ENCODE peak calls at places on chromosomes 16 and 17, in five cellular contexts. Z, E, C, N and Y are unnamed samples.

GRCh38 chr17:72266099-72266852 is 145.5 kb downstream of the SOX9 start:
- DNase-seq in Z (no peak), E (no peak), C (peak; percentile 62), N (no peak), Y (no peak)

GRCh38 chr17:71208111-71208704 is 912.6 kb upstream of the SOX9 start:
- DNase-seq in Z (no peak), E (no peak), C (no peak), N (no peak), Y (no peak)

GRCh38 chr17:4068918-4069317 is 73.9 kb downstream of the ZZEF1 start:
- DNase-seq in Z (no peak), E (no peak), C (no peak), N (no peak), Y (no peak)

GRCh38 chr16:20383106-20384029 is 21.2 kb downstream of the PDILT start:
- DNase-seq in Z (peak; percentile 47), E (peak; percentile 86), C (peak; percentile 94), N (peak; percentile 31), Y (peak; percentile 40)

GRCh38 chr17:74536890-74537289 is 5.6 kb upstream of the CD300LB start:
- DNase-seq in Z (no peak), E (no peak), C (no peak), N (no peak), Y (no peak)

GRCh38 chr17:59893617-59894100 is 738 bp downstream of the RPS6KB1 start:
- DNase-seq in Z (no peak), E (peak; percentile 67), C (no peak), N (no peak), Y (no peak)

GRCh38 chr16:68664297-68664696 is 19.2 kb downstream of the CDH3 start:
- DNase-seq in Z (no peak), E (no peak), C (no peak), N (no peak), Y (no peak)

GRCh38 chr17:38916771-38917170 is 8.6 kb upstream of the LASP1NB start:
- DNase-seq in Z (no peak), E (no peak), C (no peak), N (no peak), Y (no peak)

GRCh38 chr16:31142109-31143035 is 6.8 kb upstream of the PRSS8 start:
- DNase-seq in Z (peak; percentile 99), E (peak; percentile 100), C (peak; percentile 100), N (peak; percentile 95), Y (peak; percentile 66)

GRCh38 chr16:56301391-56301850 is 110.1 kb downstream of the GNAO1 start:
- DNase-seq in Z (no peak), E (no peak), C (no peak), N (peak; percentile 41), Y (no peak)

GRCh38 chr16:2584742-2585650 is 47.2 kb downstream of the PDPK1 start:
- DNase-seq in Z (no peak), E (no peak), C (no peak), N (no peak), Y (no peak)

GRCh38 chr16:29983420-29984136 is 9.9 kb downstream of the TAOK2 start:
- DNase-seq in Z (no peak), E (no peak), C (no peak), N (no peak), Y (no peak)

DNA sequence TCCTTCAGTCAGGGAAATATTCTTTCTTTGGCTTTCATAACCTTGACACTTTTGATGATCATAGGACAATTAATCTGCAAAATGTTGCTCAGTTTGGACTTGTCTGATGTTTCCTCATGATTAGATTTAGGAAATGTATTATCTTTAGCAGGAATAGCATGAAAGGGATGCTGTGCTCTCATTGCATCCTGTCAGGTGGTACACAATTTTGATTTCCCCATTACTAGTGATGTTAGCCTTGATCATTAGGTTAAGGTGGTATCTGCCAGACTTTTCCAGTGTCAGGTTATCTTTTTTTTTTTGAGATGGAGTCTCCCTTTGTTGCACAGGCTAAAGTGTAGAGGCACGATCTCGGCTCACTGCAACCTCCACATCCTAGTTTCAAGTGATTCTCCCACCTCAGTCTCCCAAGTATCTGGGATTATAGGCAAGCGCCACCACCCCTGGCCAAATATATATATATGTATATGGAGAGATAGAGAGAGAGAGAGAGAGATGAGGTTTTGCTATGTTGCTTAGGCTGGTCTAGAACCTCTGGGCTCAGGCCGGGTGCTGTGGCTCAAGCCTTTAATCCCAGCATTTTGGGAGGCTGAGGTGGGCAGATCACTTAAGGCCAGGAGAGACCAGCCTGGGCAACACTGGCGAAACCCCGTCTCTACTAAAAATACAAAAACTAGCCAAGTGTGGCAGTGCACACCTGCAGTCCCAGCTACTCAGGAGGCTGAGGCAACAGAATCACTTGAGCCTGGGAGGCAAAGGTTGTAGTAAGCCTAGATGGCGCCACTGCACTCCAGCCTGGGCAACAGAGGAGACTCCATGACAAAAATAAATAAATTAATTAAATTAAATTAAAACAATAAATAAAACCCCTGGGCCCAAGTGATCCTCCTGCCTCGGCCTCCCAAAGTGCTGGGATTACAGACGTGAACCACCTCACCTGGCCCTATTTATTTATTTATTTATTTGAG is 15.8 kb upstream of the CAVIN1 start:
- DNase-seq in Z (peak; percentile 56), E (no peak), C (peak; percentile 82), N (no peak), Y (no peak)
- TF ChIP-seq CTCF in Z (peak; percentile 46), E (peak; percentile 50), C (peak; percentile 75), N (peak; percentile 48), Y (peak; percentile 67)

DNA sequence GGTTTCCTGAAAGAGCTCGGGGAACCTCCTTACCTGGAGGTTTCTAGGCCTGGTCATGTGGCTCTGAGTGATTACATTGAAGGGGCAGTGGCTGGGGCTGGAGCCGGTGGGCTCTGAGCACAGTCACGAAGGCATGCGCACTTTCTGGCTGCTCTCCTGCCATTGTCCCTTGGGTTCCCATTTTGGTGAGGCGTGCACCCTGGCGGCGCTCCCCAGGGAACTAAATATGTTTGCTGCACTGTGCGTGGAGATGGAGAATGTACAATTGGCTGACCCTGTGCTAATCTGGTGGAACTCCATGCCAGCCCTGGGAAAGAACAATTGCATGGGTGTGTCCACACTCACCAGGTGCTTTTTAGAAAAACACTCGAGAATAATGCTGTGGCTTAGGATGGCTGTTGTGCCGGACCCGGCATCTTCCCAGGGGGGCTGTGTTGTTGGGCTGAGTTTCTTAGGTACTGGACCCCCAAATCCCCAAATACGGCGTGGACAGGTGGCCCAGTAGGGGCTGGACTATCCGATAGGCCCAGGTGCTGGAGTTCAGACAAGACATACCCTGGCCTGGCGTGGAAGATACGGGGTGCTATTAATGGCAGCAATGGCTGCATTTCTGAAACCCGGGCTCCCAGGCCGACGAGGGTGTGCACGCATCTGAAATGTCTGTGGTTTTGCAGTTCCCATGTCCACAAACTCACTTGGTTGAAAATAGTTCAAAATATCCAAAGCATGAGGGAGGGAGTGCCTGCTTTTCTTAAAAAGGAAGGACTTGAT is 230.5 kb downstream of the SEC14L1 start:
- DNase-seq in Z (no peak), E (no peak), C (no peak), N (no peak), Y (no peak)
- H3K4me3 ChIP-seq in Z (no peak overlapping the region), E (no peak overlapping the region), C (no peak overlapping the region), N (no peak overlapping the region), Y (no peak overlapping the region)

GRCh38 chr17:18323007-18323406 is 7.9 kb downstream of the SMCR8 start:
- DNase-seq in Z (no peak), E (no peak), C (peak; percentile 52), N (no peak), Y (no peak)
- TF ChIP-seq CTCF in Z (no peak), E (no peak), C (peak; percentile 36), N (peak; percentile 16), Y (peak; percentile 37)

GRCh38 chr17:76196675-76197074 is 43.6 kb downstream of the RNF157 start:
- DNase-seq in Z (peak; percentile 33), E (no peak), C (no peak), N (no peak), Y (no peak)

GRCh38 chr17:76191891-76192290 is 48.4 kb downstream of the RNF157 start:
- DNase-seq in Z (no peak), E (no peak), C (no peak), N (no peak), Y (no peak)

GRCh38 chr17:76189741-76190140 is 48.7 kb upstream of the FOXJ1 start:
- DNase-seq in Z (no peak), E (no peak), C (peak; percentile 74), N (no peak), Y (no peak)

GRCh38 chr17:76195281-76196096 is 44.8 kb downstream of the RNF157 start:
- DNase-seq in Z (no peak), E (no peak), C (no peak), N (no peak), Y (no peak)

DNA sequence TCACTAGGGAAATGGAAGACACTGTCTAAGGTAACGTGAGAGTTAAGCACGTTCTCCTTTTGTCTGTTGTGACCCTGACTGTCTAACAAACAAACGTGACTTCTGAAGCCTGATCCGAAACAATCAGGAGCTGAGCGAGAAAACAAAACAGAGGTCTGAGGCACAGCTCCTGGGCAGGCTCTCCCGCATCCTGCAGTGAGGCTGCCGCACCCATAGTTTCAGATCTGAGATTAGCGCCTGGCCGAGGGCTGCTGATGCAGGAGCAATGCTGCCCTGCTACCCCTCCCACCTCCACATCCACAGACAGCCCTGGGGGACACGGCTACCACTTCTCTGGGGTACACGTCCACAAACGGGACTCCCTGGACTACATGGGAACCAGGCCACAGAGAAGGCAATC is 46.7 kb downstream of the RNF157 start:
- DNase-seq in Z (no peak), E (peak; percentile 48), C (peak; percentile 60), N (no peak), Y (no peak)
- H3K4me3 ChIP-seq in Z (no peak overlapping the region), E (no peak overlapping the region), C (no peak overlapping the region), N (no peak overlapping the region), Y (no peak overlapping the region)

DNA sequence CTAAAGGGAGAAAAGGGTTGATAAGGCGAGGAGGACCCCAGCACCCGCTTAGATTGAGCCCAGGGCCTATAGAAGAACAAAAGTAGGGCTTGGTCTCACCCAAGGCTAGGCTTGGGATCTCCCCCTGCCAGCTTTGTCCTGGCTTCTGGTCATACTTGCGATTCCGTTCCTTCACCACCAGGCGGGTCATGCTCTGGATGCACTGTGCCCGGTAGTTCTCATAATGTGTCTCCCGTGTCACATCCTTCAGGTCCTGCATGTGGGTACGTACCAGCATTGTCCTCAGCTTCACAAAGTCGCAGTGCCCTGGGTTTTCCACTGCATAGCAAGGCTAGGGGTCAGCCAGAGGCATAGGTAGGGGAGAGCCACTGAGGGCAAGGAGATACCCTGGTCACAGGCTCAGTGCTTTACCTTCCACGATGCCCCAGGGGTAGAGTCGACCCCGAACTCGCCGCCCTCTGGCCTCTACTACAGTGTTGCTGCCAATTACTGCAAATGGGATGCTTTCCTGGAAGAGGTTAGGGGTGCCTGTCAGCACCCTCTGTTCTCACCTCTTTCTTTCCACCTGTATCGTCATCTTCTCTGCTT is 6.5 kb upstream of the MTMR4 start:
- DNase-seq in Z (no peak), E (peak; percentile 72), C (peak; percentile 90), N (no peak), Y (no peak)
- TF ChIP-seq CTCF in Z (peak; percentile 30), E (peak; percentile 60), C (peak; percentile 78), N (peak; percentile 63), Y (peak; percentile 35)

DNA sequence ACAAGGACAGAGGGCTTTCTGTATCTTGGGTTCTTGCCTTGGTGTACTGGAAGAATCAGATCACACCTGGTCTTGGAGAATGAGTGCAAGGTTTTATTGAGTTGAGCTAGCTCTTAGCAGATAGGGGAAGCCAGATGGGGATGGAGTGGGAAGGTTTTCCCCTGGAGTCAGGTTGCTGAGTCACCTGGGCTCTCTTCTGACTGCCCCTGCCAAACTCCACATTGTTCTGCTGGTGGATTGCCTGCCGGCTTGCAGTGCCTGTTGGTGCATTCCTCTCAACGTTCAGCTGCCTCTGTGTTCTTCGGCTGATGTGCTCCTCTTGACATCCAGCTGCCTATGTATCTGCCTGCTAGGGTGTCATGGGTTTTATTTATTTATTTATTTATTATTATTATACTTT is 1431.1 kb downstream of the CDH8 start:
- DNase-seq in Z (no peak), E (no peak), C (peak; percentile 64), N (no peak), Y (no peak)
- H3K4me3 ChIP-seq in Z (no peak overlapping the region), E (no peak overlapping the region), C (no peak overlapping the region), N (no peak overlapping the region), Y (no peak overlapping the region)

GRCh38 chr16:50411034-50411433 is 42.2 kb upstream of the BRD7 start:
- DNase-seq in Z (no peak), E (no peak), C (no peak), N (no peak), Y (no peak)
- TF ChIP-seq CTCF in Z (no peak), E (no peak), C (no peak), N (no peak), Y (no peak)